ENCODE peak calls at places on chromosomes 7 and 10, in five cellular contexts. One of them, this sample, is unnamed.

GRCh38 chr10:73647875-73648228 is 6.6 kb upstream of the MYOZ1 start:
- DNase-seq in suprapubic skin: no peak
- DNase-seq in aorta: no peak
- DNase-seq in NT2/D1: no peak
- DNase-seq in osteoblast: peak; percentile 82
- DNase-seq in this sample: no peak

GRCh38 chr7:48052748-48053147 is 17.4 kb downstream of the C7orf57 start:
- DNase-seq in NT2/D1: no peak
- DNase-seq in osteoblast: no peak
- DNase-seq in aorta: no peak
- DNase-seq in suprapubic skin: no peak
- DNase-seq in this sample: no peak

GRCh38 chr10:129472696-129473555 is 5.9 kb downstream of the MGMT start:
- DNase-seq in suprapubic skin: no peak
- DNase-seq in NT2/D1: no peak
- DNase-seq in osteoblast: peak; percentile 46
- DNase-seq in aorta: no peak
- DNase-seq in this sample: no peak

GRCh38 chr10:119928411-119928810 is 35.9 kb downstream of the SEC23IP start:
- DNase-seq in suprapubic skin: no peak
- DNase-seq in osteoblast: no peak
- DNase-seq in NT2/D1: no peak
- DNase-seq in aorta: no peak
- DNase-seq in this sample: no peak

GRCh38 chr10:7610651-7611389 is 55.9 kb downstream of the ITIH5 start:
- DNase-seq in osteoblast: no peak
- DNase-seq in NT2/D1: no peak
- DNase-seq in aorta: peak; percentile 57
- DNase-seq in suprapubic skin: peak; percentile 85
- DNase-seq in this sample: no peak

GRCh38 chr10:48701139-48701901 is 16.6 kb downstream of the WDFY4 start:
- DNase-seq in osteoblast: no peak
- DNase-seq in NT2/D1: no peak
- DNase-seq in aorta: no peak
- DNase-seq in suprapubic skin: no peak
- DNase-seq in this sample: no peak

GRCh38 chr10:114822771-114823463 is 1.3 kb downstream of the FHIP2A start:
- DNase-seq in suprapubic skin: no peak
- DNase-seq in NT2/D1: no peak
- DNase-seq in aorta: no peak
- DNase-seq in osteoblast: peak; percentile 34
- DNase-seq in this sample: no peak

GRCh38 chr7:81004098-81004497 is 85.2 kb upstream of the SEMA3C start:
- DNase-seq in suprapubic skin: no peak
- DNase-seq in NT2/D1: no peak
- DNase-seq in aorta: no peak
- DNase-seq in osteoblast: no peak
- DNase-seq in this sample: no peak

GRCh38 chr7:112433289-112433688 is 17.0 kb upstream of the IFRD1 start:
- DNase-seq in aorta: no peak
- DNase-seq in osteoblast: no peak
- DNase-seq in NT2/D1: no peak
- DNase-seq in suprapubic skin: no peak
- DNase-seq in this sample: no peak

GRCh38 chr10:1529806-1530413 is 207.4 kb downstream of the ADARB2 start:
- DNase-seq in aorta: no peak
- DNase-seq in NT2/D1: no peak
- DNase-seq in suprapubic skin: peak; percentile 30
- DNase-seq in osteoblast: peak; percentile 42
- DNase-seq in this sample: no peak

GRCh38 chr10:4670737-4671136 is 155.3 kb upstream of the AKR1E2 start:
- DNase-seq in aorta: no peak
- DNase-seq in suprapubic skin: no peak
- DNase-seq in osteoblast: no peak
- DNase-seq in NT2/D1: no peak
- DNase-seq in this sample: no peak

GRCh38 chr7:121266307-121266894 is 62.4 kb upstream of the WNT16 start:
- DNase-seq in suprapubic skin: no peak
- DNase-seq in NT2/D1: no peak
- DNase-seq in osteoblast: no peak
- DNase-seq in aorta: no peak
- DNase-seq in this sample: no peak

GRCh38 chr7:155003215-155003999 is 483 bp upstream of the PAXIP1 start:
- DNase-seq in osteoblast: peak; percentile 100
- DNase-seq in aorta: peak; percentile 85
- DNase-seq in suprapubic skin: peak; percentile 85
- DNase-seq in NT2/D1: peak; percentile 43
- DNase-seq in this sample: peak; percentile 78

GRCh38 chr10:48194830-48195229 is 79.7 kb downstream of the FRMPD2 start:
- DNase-seq in NT2/D1: no peak
- DNase-seq in aorta: no peak
- DNase-seq in osteoblast: no peak
- DNase-seq in suprapubic skin: no peak
- DNase-seq in this sample: no peak

GRCh38 chr10:7571992-7572391 is 94.8 kb downstream of the ITIH5 start:
- DNase-seq in osteoblast: no peak
- DNase-seq in NT2/D1: no peak
- DNase-seq in aorta: no peak
- DNase-seq in suprapubic skin: no peak
- DNase-seq in this sample: no peak

GRCh38 chr7:137454169-137455166 is 110.9 kb upstream of the PTN start:
- DNase-seq in suprapubic skin: peak; percentile 77
- DNase-seq in aorta: no peak
- DNase-seq in NT2/D1: no peak
- DNase-seq in osteoblast: peak; percentile 71
- DNase-seq in this sample: no peak

GRCh38 chr7:129093867-129094456 is 39.1 kb upstream of the TNPO3 start:
- DNase-seq in NT2/D1: no peak
- DNase-seq in osteoblast: no peak
- DNase-seq in suprapubic skin: no peak
- DNase-seq in aorta: no peak
- DNase-seq in this sample: no peak

GRCh38 chr7:43328785-43329380 is 216.4 kb downstream of the HECW1 start:
- DNase-seq in suprapubic skin: no peak
- DNase-seq in NT2/D1: peak; percentile 9
- DNase-seq in aorta: no peak
- DNase-seq in osteoblast: no peak
- DNase-seq in this sample: no peak

GRCh38 chr10:126921974-126922525 is 16.8 kb downstream of the DOCK1 start:
- DNase-seq in suprapubic skin: no peak
- DNase-seq in osteoblast: peak; percentile 88
- DNase-seq in NT2/D1: no peak
- DNase-seq in aorta: peak; percentile 66
- DNase-seq in this sample: no peak

GRCh38 chr7:77393261-77393660 is 22.9 kb downstream of the GSAP start:
- DNase-seq in aorta: no peak
- DNase-seq in osteoblast: no peak
- DNase-seq in suprapubic skin: no peak
- DNase-seq in NT2/D1: no peak
- DNase-seq in this sample: no peak

GRCh38 chr7:155002411-155003214 is at the start of gene PAXIP1:
- DNase-seq in osteoblast: peak; percentile 95
- DNase-seq in aorta: peak; percentile 61
- DNase-seq in suprapubic skin: peak; percentile 65
- DNase-seq in NT2/D1: peak; percentile 20
- DNase-seq in this sample: peak; percentile 45

GRCh38 chr10:119205926-119206602 is 1.3 kb upstream of the GRK5 start:
- DNase-seq in aorta: peak; percentile 82
- DNase-seq in osteoblast: peak; percentile 89
- DNase-seq in suprapubic skin: no peak
- DNase-seq in NT2/D1: no peak
- DNase-seq in this sample: peak; percentile 28

GRCh38 chr10:28594401-28594800 is 61.5 kb downstream of the WAC start:
- DNase-seq in suprapubic skin: no peak
- DNase-seq in NT2/D1: no peak
- DNase-seq in aorta: no peak
- DNase-seq in osteoblast: no peak
- DNase-seq in this sample: no peak

GRCh38 chr10:114538544-114538906 is 119.5 kb downstream of the ABLIM1 start:
- DNase-seq in suprapubic skin: no peak
- DNase-seq in osteoblast: no peak
- DNase-seq in aorta: no peak
- DNase-seq in NT2/D1: no peak
- DNase-seq in this sample: peak; percentile 83

GRCh38 chr10:51657481-51657880 is 41.9 kb downstream of the CSTF2T start:
- DNase-seq in NT2/D1: no peak
- DNase-seq in suprapubic skin: no peak
- DNase-seq in aorta: no peak
- DNase-seq in osteoblast: no peak
- DNase-seq in this sample: no peak

GRCh38 chr7:75993689-75994387 is 557 bp downstream of the TMEM120A start:
- DNase-seq in osteoblast: peak; percentile 98
- DNase-seq in NT2/D1: no peak
- DNase-seq in aorta: peak; percentile 87
- DNase-seq in suprapubic skin: peak; percentile 86
- DNase-seq in this sample: peak; percentile 68

GRCh38 chr10:49009231-49009979 is 69.8 kb upstream of the LRRC18 start:
- DNase-seq in suprapubic skin: no peak
- DNase-seq in NT2/D1: no peak
- DNase-seq in aorta: no peak
- DNase-seq in osteoblast: no peak
- DNase-seq in this sample: no peak

GRCh38 chr7:150405584-150406310 is 26.6 kb downstream of the ZNF775 start:
- DNase-seq in osteoblast: peak; percentile 94
- DNase-seq in suprapubic skin: no peak
- DNase-seq in aorta: no peak
- DNase-seq in NT2/D1: no peak
- DNase-seq in this sample: peak; percentile 48

GRCh38 chr7:129917934-129918333 is 34.8 kb downstream of the UBE2H start:
- DNase-seq in NT2/D1: no peak
- DNase-seq in suprapubic skin: no peak
- DNase-seq in osteoblast: no peak
- DNase-seq in aorta: no peak
- DNase-seq in this sample: no peak

GRCh38 chr7:2451171-2452073 is 24.8 kb downstream of the GRIFIN start:
- DNase-seq in NT2/D1: peak; percentile 81
- DNase-seq in osteoblast: peak; percentile 99
- DNase-seq in suprapubic skin: peak; percentile 87
- DNase-seq in aorta: peak; percentile 91
- DNase-seq in this sample: peak; percentile 77

GRCh38 chr10:129275886-129276285 is 191.2 kb upstream of the MGMT start:
- DNase-seq in aorta: no peak
- DNase-seq in NT2/D1: no peak
- DNase-seq in osteoblast: no peak
- DNase-seq in suprapubic skin: no peak
- DNase-seq in this sample: no peak

GRCh38 chr7:117143580-117143979 is 179.3 kb downstream of the WNT2 start:
- DNase-seq in aorta: no peak
- DNase-seq in osteoblast: peak; percentile 49
- DNase-seq in NT2/D1: no peak
- DNase-seq in suprapubic skin: no peak
- DNase-seq in this sample: no peak

GRCh38 chr7:96547371-96547811 is 162.3 kb downstream of the SEM1 start:
- DNase-seq in osteoblast: no peak
- DNase-seq in suprapubic skin: no peak
- DNase-seq in NT2/D1: no peak
- DNase-seq in aorta: no peak
- DNase-seq in this sample: no peak

DNA sequence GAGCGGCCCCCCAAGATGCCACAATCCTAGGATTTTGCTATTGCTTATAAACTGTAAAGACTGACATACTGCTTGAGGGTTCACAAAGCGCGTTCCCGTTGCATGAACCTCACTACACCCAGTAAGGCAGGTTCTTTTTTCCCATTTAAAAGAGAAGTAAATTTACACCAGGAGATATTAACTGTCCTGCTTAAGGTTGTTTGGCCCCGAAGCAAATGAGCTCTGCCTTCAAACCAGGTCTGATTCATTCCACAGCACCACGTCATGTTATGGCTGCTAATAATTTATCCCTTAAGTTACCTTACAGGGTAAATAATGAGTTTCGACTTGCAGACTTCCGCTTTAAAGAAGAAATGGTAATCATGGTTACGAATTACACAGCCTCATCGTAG is 559 bp upstream of the FKBP14 start:
- DNase-seq in osteoblast: no peak
- DNase-seq in NT2/D1: no peak
- DNase-seq in suprapubic skin: no peak
- DNase-seq in aorta: no peak
- DNase-seq in this sample: no peak
- H3K4me1 ChIP-seq in osteoblast: peaks cover 30% of the 10 kb centered on the region
- H3K4me1 ChIP-seq in NT2/D1: no peaks in the 10 kb centered on the region
- H3K4me1 ChIP-seq in suprapubic skin: peaks cover 48% of the 10 kb centered on the region
- H3K4me1 ChIP-seq in aorta: peaks cover 7% of the 10 kb centered on the region
- H3K4me1 ChIP-seq in this sample: peaks cover 26% of the 10 kb centered on the region

GRCh38 chr7:126959649-126960048 is 293.1 kb downstream of the GRM8 start:
- DNase-seq in NT2/D1: no peak
- DNase-seq in osteoblast: no peak
- DNase-seq in suprapubic skin: no peak
- DNase-seq in aorta: no peak
- DNase-seq in this sample: no peak
- H3K4me1 ChIP-seq in NT2/D1: no peaks in the 10 kb centered on the region
- H3K4me1 ChIP-seq in osteoblast: no peaks in the 10 kb centered on the region
- H3K4me1 ChIP-seq in suprapubic skin: no peaks in the 10 kb centered on the region
- H3K4me1 ChIP-seq in aorta: no peaks in the 10 kb centered on the region
- H3K4me1 ChIP-seq in this sample: no peaks in the 10 kb centered on the region

GRCh38 chr10:132400041-132400546 is 3.1 kb downstream of the PWWP2B start:
- DNase-seq in aorta: peak; percentile 34
- DNase-seq in NT2/D1: no peak
- DNase-seq in suprapubic skin: no peak
- DNase-seq in osteoblast: no peak
- DNase-seq in this sample: peak; percentile 1

GRCh38 chr10:132402781-132403241 is 5.8 kb downstream of the PWWP2B start:
- DNase-seq in NT2/D1: no peak
- DNase-seq in aorta: peak; percentile 44
- DNase-seq in osteoblast: peak; percentile 78
- DNase-seq in suprapubic skin: no peak
- DNase-seq in this sample: no peak

GRCh38 chr10:132400547-132401151 is 3.6 kb downstream of the PWWP2B start:
- DNase-seq in suprapubic skin: no peak
- DNase-seq in aorta: peak; percentile 38
- DNase-seq in NT2/D1: no peak
- DNase-seq in osteoblast: no peak
- DNase-seq in this sample: peak; percentile 91

GRCh38 chr10:132403511-132404168 is 6.6 kb downstream of the PWWP2B start:
- DNase-seq in suprapubic skin: no peak
- DNase-seq in osteoblast: peak; percentile 75
- DNase-seq in aorta: peak; percentile 40
- DNase-seq in NT2/D1: no peak
- DNase-seq in this sample: peak; percentile 0

GRCh38 chr10:132401396-132402168 is 4.6 kb downstream of the PWWP2B start:
- DNase-seq in aorta: peak; percentile 45
- DNase-seq in NT2/D1: no peak
- DNase-seq in osteoblast: no peak
- DNase-seq in suprapubic skin: no peak
- DNase-seq in this sample: peak; percentile 17
- H3K4me1 ChIP-seq in aorta: no peaks in the 10 kb centered on the region
- H3K4me1 ChIP-seq in NT2/D1: peaks cover 20% of the 10 kb centered on the region
- H3K4me1 ChIP-seq in osteoblast: peaks cover 5% of the 10 kb centered on the region
- H3K4me1 ChIP-seq in suprapubic skin: peaks cover 66% of the 10 kb centered on the region
- H3K4me1 ChIP-seq in this sample: peaks cover 57% of the 10 kb centered on the region

DNA sequence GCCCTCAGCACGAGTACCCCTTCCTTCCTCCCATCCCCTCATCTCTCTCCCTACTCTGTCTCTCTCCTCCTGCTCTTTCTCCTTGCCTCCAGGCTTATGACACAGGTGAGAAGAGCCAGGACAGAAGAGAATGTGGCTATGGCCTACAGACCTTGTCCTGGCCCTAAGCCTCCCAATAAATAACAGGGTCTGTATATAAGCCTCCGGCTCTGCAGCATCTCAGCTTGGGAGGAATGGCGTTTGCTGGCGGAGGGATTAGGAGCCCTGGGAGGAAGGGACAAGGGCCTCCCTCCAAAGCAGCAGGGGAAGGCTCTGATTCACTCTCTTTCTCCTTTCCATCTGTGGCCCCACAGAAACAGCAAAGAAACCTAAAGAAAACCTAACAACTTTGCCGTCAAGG is 45.8 kb downstream of the COL13A1 start:
- DNase-seq in suprapubic skin: no peak
- DNase-seq in NT2/D1: no peak
- DNase-seq in osteoblast: no peak
- DNase-seq in aorta: peak; percentile 6
- DNase-seq in this sample: no peak
- H3K4me1 ChIP-seq in suprapubic skin: peaks cover 13% of the 10 kb centered on the region
- H3K4me1 ChIP-seq in NT2/D1: peaks cover 17% of the 10 kb centered on the region
- H3K4me1 ChIP-seq in osteoblast: peaks cover 29% of the 10 kb centered on the region
- H3K4me1 ChIP-seq in aorta: no peaks in the 10 kb centered on the region
- H3K4me1 ChIP-seq in this sample: peaks cover 19% of the 10 kb centered on the region

This sample was measured in thyroid gland.